ENCODE peak calls at places on chromosome 11, in seven cellular contexts. Q is Peyer's patch, R is GM23248, W is H9, T is astrocyte, L is lower lobe of right lung, A is uterus. Z is an unnamed sample.
A peak's percentile ranks its signal among the peaks of the same experiment; 100 is the strongest.

GRCh38 chr11:48683226-48683720 is 194.7 kb downstream of the OR4A47 start:
- DNase-seq in A (no peak), L (no peak), R (no peak), W (no peak), Q (no peak), T (no peak), Z (no peak)

GRCh38 chr11:70155386-70155785 is 47.7 kb upstream of the FADD start:
- DNase-seq in A (no peak), W (no peak), T (peak; percentile 53), R (no peak), L (no peak), Q (no peak), Z (no peak)

GRCh38 chr11:46410021-46410420 is 18.4 kb upstream of the CHRM4 start:
- DNase-seq in W (peak; percentile 78), A (no peak), T (no peak), Q (no peak), L (no peak), R (no peak), Z (no peak)

GRCh38 chr11:2883717-2884423 is 1.7 kb downstream of the CDKN1C start:
- DNase-seq in L (no peak), Q (no peak), A (no peak), T (no peak), W (no peak), R (peak; percentile 32), Z (peak; percentile 71)

GRCh38 chr11:13668957-13669521 is 571 bp downstream of the FAR1 start:
- DNase-seq in L (peak; percentile 68), W (no peak), A (no peak), Q (peak; percentile 32), T (no peak), R (peak; percentile 67), Z (no peak)

GRCh38 chr11:30983810-30984441 is 385.6 kb downstream of the DCDC1 start:
- DNase-seq in R (no peak), Q (no peak), L (no peak), W (no peak), T (no peak), A (no peak), Z (no peak)

GRCh38 chr11:71527576-71528210 is 626 bp downstream of the KRTAP5-7 start:
- DNase-seq in L (no peak), A (no peak), T (no peak), W (no peak), R (no peak), Q (no peak), Z (peak; percentile 25)

GRCh38 chr11:115581871-115582639 is 77.8 kb upstream of the CADM1 start:
- DNase-seq in R (no peak), W (peak; percentile 66), A (no peak), T (peak; percentile 18), Q (no peak), L (no peak), Z (no peak)

GRCh38 chr11:12932485-12932884 is 76.6 kb upstream of the RASSF10 start:
- DNase-seq in R (no peak), Q (no peak), W (no peak), A (no peak), T (no peak), L (no peak), Z (no peak)

GRCh38 chr11:33869511-33870422 is 22.1 kb downstream of the LMO2 start:
- DNase-seq in W (peak; percentile 47), T (peak; percentile 6), R (peak; percentile 67), A (no peak), Q (peak; percentile 27), L (peak; percentile 73), Z (peak; percentile 43)

GRCh38 chr11:7655253-7656217 is 17.8 kb downstream of the CYB5R2 start:
- DNase-seq in L (no peak), T (no peak), A (no peak), Q (no peak), R (no peak), W (no peak), Z (no peak)

GRCh38 chr11:25981998-25982397 is 349.9 kb upstream of the ANO3 start:
- DNase-seq in Q (no peak), A (no peak), L (no peak), R (peak; percentile 80), W (no peak), T (peak; percentile 29), Z (no peak)

GRCh38 chr11:66856496-66857233 is at the start of gene LRFN4:
- DNase-seq in L (no peak), W (no peak), T (no peak), A (no peak), R (peak; percentile 77), Q (peak; percentile 25), Z (no peak)

GRCh38 chr11:88420165-88420781 is 82.7 kb upstream of the CTSC start:
- DNase-seq in Q (no peak), R (peak; percentile 95), L (no peak), W (no peak), T (peak; percentile 48), A (peak; percentile 34), Z (peak; percentile 37)

GRCh38 chr11:132605794-132606570 is 926.3 kb downstream of the OPCML start:
- DNase-seq in Q (no peak), A (no peak), L (no peak), W (no peak), T (peak; percentile 10), R (no peak), Z (no peak)

DNA sequence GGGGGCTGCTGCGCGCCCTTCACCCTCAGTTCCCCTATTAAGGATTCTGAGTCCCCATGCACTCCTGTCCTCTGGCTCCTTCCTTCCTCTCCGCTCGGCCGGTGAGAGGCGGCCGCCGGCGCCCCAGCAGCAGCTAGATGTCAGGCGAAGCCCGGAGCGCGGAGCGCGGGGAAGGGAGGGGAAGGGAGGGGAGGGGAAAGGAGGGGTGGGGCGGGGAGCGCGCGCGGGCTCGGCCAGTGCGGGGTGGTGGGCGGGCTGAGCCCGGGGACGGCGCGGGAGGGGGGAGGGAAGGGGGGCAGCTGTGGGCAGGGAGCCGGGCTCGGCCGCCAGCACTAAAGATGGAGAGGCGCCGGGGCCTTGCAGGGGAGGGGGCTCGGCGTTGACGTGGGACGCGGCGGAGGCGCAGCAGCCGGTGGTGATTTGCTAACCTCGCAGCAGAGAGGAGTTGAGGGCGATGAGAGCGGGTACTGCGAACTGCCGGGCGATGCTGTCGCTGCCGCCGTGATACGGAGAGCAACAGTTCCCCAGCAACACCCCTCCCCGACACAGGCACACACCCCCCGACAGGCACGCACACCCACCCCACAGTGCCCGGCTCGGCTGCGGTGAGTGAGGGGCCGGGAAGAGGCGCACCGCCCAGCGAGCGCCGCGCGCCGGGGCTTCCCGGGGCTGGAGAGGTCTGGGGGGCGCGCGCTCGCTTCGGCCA is at the start of gene ZBTB16:
- DNase-seq in Q (peak; percentile 72), T (no peak), A (peak; percentile 91), L (peak; percentile 91), W (peak; percentile 92), R (peak; percentile 37), Z (peak; percentile 88)
- H3K27me3 ChIP-seq in Q (no peaks in the 10 kb centered on the region), T (peaks cover 55% of the 10 kb centered on the region), A (no peaks in the 10 kb centered on the region), L (peaks cover 7% of the 10 kb centered on the region), W (peaks cover 65% of the 10 kb centered on the region), R (peaks cover 37% of the 10 kb centered on the region), Z (no peaks in the 10 kb centered on the region)

GRCh38 chr11:117613521-117613920 is 183.5 kb downstream of the DSCAML1 start:
- DNase-seq in T (no peak), Q (no peak), W (peak; percentile 62), R (no peak), A (no peak), L (no peak), Z (no peak)
- H3K27me3 ChIP-seq in T (no peaks in the 10 kb centered on the region), Q (no peaks in the 10 kb centered on the region), W (no peaks in the 10 kb centered on the region), R (peaks cover 19% of the 10 kb centered on the region), A (no peaks in the 10 kb centered on the region), L (no peaks in the 10 kb centered on the region), Z (no peaks in the 10 kb centered on the region)

GRCh38 chr11:126585388-126586302 is 230.2 kb downstream of the ST3GAL4 start:
- DNase-seq in Q (no peak), W (peak; percentile 81), R (peak; percentile 97), A (peak; percentile 69), L (no peak), T (peak; percentile 91), Z (peak; percentile 79)

GRCh38 chr11:126581871-126582270 is 226.4 kb downstream of the ST3GAL4 start:
- DNase-seq in R (no peak), A (no peak), T (no peak), L (no peak), W (peak; percentile 47), Q (no peak), Z (no peak)

GRCh38 chr11:126583101-126583500 is 227.6 kb downstream of the ST3GAL4 start:
- DNase-seq in R (no peak), L (no peak), Q (no peak), T (no peak), W (no peak), A (no peak), Z (no peak)

GRCh38 chr11:126583594-126583993 is 228.1 kb downstream of the ST3GAL4 start:
- DNase-seq in Q (no peak), L (no peak), A (no peak), T (no peak), R (no peak), W (no peak), Z (no peak)

DNA sequence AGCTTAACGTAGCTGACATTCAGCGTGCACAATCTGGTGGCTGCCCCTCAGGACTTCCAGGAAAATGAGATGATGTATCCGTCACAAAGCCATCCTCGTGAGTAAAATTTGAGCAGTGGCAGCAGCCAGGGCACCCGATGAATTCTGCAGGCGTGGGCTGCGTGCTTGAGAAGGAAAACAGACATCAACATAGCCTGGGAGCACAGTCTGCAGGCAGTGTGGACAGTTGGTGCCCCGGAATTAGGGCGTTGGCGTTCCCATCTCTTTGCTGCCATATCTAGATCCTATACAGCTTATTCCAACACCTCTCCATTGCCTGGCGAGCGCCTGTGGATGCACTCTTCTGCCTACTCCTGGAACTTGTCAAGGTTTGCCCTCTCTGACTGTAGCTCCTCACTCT is 228.5 kb downstream of the ST3GAL4 start:
- DNase-seq in A (no peak), W (no peak), L (no peak), R (no peak), Q (no peak), T (no peak), Z (no peak)
- H3K27me3 ChIP-seq in A (no peaks in the 10 kb centered on the region), W (no peaks in the 10 kb centered on the region), L (no peaks in the 10 kb centered on the region), R (no peaks in the 10 kb centered on the region), Q (no peaks in the 10 kb centered on the region), T (no peaks in the 10 kb centered on the region), Z (no peaks in the 10 kb centered on the region)

GRCh38 chr11:20604295-20604803 is 4.9 kb downstream of the SLC6A5 start:
- DNase-seq in R (no peak), A (no peak), Q (no peak), T (no peak), W (no peak), L (no peak), Z (no peak)
- H3K27me3 ChIP-seq in R (peaks cover 83% of the 10 kb centered on the region), A (no peaks in the 10 kb centered on the region), Q (peaks cover 29% of the 10 kb centered on the region), T (peaks cover 74% of the 10 kb centered on the region), W (peaks cover 39% of the 10 kb centered on the region), L (peaks cover 88% of the 10 kb centered on the region), Z (peaks cover 92% of the 10 kb centered on the region)